ENCODE peak calls at places on chromosomes 2 and 18, in five cellular contexts. U is neural progenitor cell; W is ELR; D is GM13977; L is activated naive CD4-positive, alpha-beta T cell treated with Interleukin-2 at 50 U/mL for 16 hours. Y is an unnamed sample.
A peak's percentile ranks its signal among the peaks of the same experiment; 100 is the strongest.

GRCh38 chr18:32549248-32549842 is 78.7 kb upstream of the GAREM1 start:
- DNase-seq in U (peak; percentile 87), W (peak; percentile 3), D (peak; percentile 48), L (peak; percentile 33), Y (no peak)

GRCh38 chr2:74462054-74462785 is 3.0 kb downstream of the MOGS start:
- DNase-seq in U (no peak), W (no peak), D (no peak), L (no peak), Y (peak; percentile 44)

GRCh38 chr18:75880913-75881504 is 453.5 kb upstream of the SMIM21 start:
- DNase-seq in U (no peak), W (no peak), D (no peak), L (no peak), Y (no peak)

GRCh38 chr2:204529795-204530463 is 15.3 kb upstream of the PARD3B start:
- DNase-seq in U (no peak), W (no peak), D (no peak), L (no peak), Y (no peak)

GRCh38 chr2:111164078-111164477 is 43.4 kb downstream of the BCL2L11 start:
- DNase-seq in U (peak; percentile 28), W (no peak), D (no peak), L (no peak), Y (no peak)

GRCh38 chr2:228699400-228699799 is 517.9 kb upstream of the SPHKAP start:
- DNase-seq in U (no peak), W (peak; percentile 63), D (no peak), L (no peak), Y (no peak)

GRCh38 chr2:66684289-66684688 is 249.4 kb downstream of the MEIS1 start:
- DNase-seq in U (no peak), W (peak; percentile 12), D (no peak), L (no peak), Y (no peak)

GRCh38 chr2:3198119-3198518 is 179.5 kb downstream of the EIPR1 start:
- DNase-seq in U (peak; percentile 80), W (no peak), D (no peak), L (peak; percentile 31), Y (no peak)

GRCh38 chr18:2526320-2526719 is 45.0 kb downstream of the METTL4 start:
- DNase-seq in U (no peak), W (no peak), D (no peak), L (no peak), Y (no peak)

GRCh38 chr2:86194751-86195054 is 559 bp downstream of the IMMT start:
- DNase-seq in U (no peak), W (no peak), D (no peak), L (no peak), Y (peak; percentile 98)

Y was measured in aorta.